ENCODE peak calls at places on chromosomes 6 and 20, in five cellular contexts. K, L, D, O and V are unnamed samples.

GRCh38 chr6:24403501-24403824 is 727 bp downstream of the MRS2 start:
- DNase-seq in K (no peak), L (no peak), D (no peak), O (no peak), V (no peak)

GRCh38 chr20:6921717-6922386 is 154.4 kb downstream of the BMP2 start:
- DNase-seq in K (no peak), L (no peak), D (no peak), O (no peak), V (no peak)

GRCh38 chr6:43265564-43265963 is 22.3 kb downstream of the TTBK1 start:
- DNase-seq in K (no peak), L (no peak), D (no peak), O (no peak), V (no peak)

GRCh38 chr20:45405566-45406259 is 2.4 kb upstream of the DBNDD2 start:
- DNase-seq in K (peak), L (no peak), D (no peak), O (peak), V (no peak)

GRCh38 chr6:16206595-16207037 is 31.8 kb upstream of the GMPR start:
- DNase-seq in K (peak), L (peak), D (no peak), O (peak), V (peak)

GRCh38 chr6:33711140-33712129 is at the start of gene UQCC2:
- DNase-seq in K (peak), L (peak), D (peak), O (peak), V (peak)

GRCh38 chr6:121678245-121678644 is 242.8 kb downstream of the GJA1 start:
- DNase-seq in K (no peak), L (no peak), D (no peak), O (no peak), V (no peak)

GRCh38 chr6:70282906-70283461 is 19.9 kb downstream of the COL9A1 start:
- DNase-seq in K (no peak), L (no peak), D (no peak), O (no peak), V (no peak)

GRCh38 chr6:27168108-27168507 is 79.4 kb upstream of the PRSS16 start:
- DNase-seq in K (no peak), L (no peak), D (no peak), O (no peak), V (no peak)

GRCh38 chr20:34634392-34634791 is 42.5 kb downstream of the PIGU start:
- DNase-seq in K (no peak), L (no peak), D (no peak), O (no peak), V (no peak)

GRCh38 chr6:153956807-153957206 is 82.2 kb upstream of the OPRM1 start:
- DNase-seq in K (no peak), L (no peak), D (no peak), O (peak), V (no peak)

GRCh38 chr6:106446983-106447382 is 86.5 kb downstream of the CRYBG1 start:
- DNase-seq in K (no peak), L (no peak), D (no peak), O (no peak), V (no peak)

GRCh38 chr6:39029156-39030011 is 19.2 kb upstream of the GLP1R start:
- DNase-seq in K (peak), L (no peak), D (no peak), O (peak), V (no peak)

GRCh38 chr6:41675176-41675767 is 37.0 kb downstream of the MDFI start:
- DNase-seq in K (no peak), L (no peak), D (no peak), O (no peak), V (no peak)

GRCh38 chr6:106974337-106974998 is at the start of gene CD24:
- DNase-seq in K (peak), L (no peak), D (no peak), O (peak), V (no peak)

GRCh38 chr20:46169245-46170171 is 51.4 kb downstream of the CD40 start:
- DNase-seq in K (no peak), L (no peak), D (no peak), O (no peak), V (no peak)

GRCh38 chr20:23187759-23188158 is 101.6 kb upstream of the CD93 start:
- DNase-seq in K (no peak), L (no peak), D (no peak), O (no peak), V (no peak)

GRCh38 chr6:161204866-161205557 is 68.8 kb downstream of the AGPAT4 start:
- DNase-seq in K (no peak), L (no peak), D (no peak), O (no peak), V (no peak)

GRCh38 chr6:1641391-1641790 is 31.7 kb downstream of the FOXC1 start:
- DNase-seq in K (no peak), L (no peak), D (no peak), O (no peak), V (no peak)